ENCODE peak calls at places on chromosome 7, in ten cellular contexts. I is vagina; C is NCI-H1436; H is AG04450; W is iPS-NIHi11; R is mammary epithelial cell; G is activated T-cell treated with anti-CD3 and anti-CD28 coated beads for 24 hours; F is stimulated activated effector memory CD8-positive, alpha-beta T cell treated with anti-CD3 and anti-CD28 coated beads, Interleukin-12 subunit alpha, Interleukin-12 subunit beta, amount 100 ng/mL, for 72 hours; X is cardiac fibroblast; J is stimulated activated naive B cell treated with anti-CD40 and anti-IgM and Interleukin-4, amounts not matched to agents 10 μg/mL and 1 μg/mL and 100 μg/mL, for 72 hours. T is an unnamed sample.

GRCh38 chr7:142629588-142630260 is 119.5 kb upstream of the PRSS1 start:
- DNase-seq in I (no peak), C (no peak), H (no peak), W (no peak), R (no peak), G (no peak), F (no peak), X (peak), J (no peak), T (no peak)

GRCh38 chr7:47435889-47436312 is 146.0 kb downstream of the TNS3 start:
- DNase-seq in I (no peak), C (no peak), H (peak), W (peak), R (peak), G (no peak), F (no peak), X (peak), J (no peak), T (peak)

GRCh38 chr7:140404565-140405080 is 765 bp downstream of the RAB19 start:
- DNase-seq in I (no peak), C (no peak), H (no peak), W (no peak), R (no peak), G (no peak), F (no peak), X (no peak), J (no peak), T (no peak)

GRCh38 chr7:155090647-155091046 is 20.5 kb downstream of the HTR5A start:
- DNase-seq in I (no peak), C (no peak), H (no peak), W (no peak), R (peak), G (peak), F (peak), X (no peak), J (no peak), T (no peak)

GRCh38 chr7:68938151-68938550 is 660.1 kb upstream of the AUTS2 start:
- DNase-seq in I (no peak), C (no peak), H (no peak), W (no peak), R (no peak), G (no peak), F (no peak), X (no peak), J (no peak), T (no peak)

GRCh38 chr7:103988468-103989199 is 824 bp downstream of the RELN start:
- DNase-seq in I (no peak), C (no peak), H (no peak), W (peak), R (peak), G (no peak), F (no peak), X (peak), J (no peak), T (peak)

GRCh38 chr7:98167653-98168052 is 43.6 kb upstream of the BHLHA15 start:
- DNase-seq in I (no peak), C (no peak), H (no peak), W (no peak), R (no peak), G (no peak), F (no peak), X (no peak), J (no peak), T (no peak)

GRCh38 chr7:98470131-98470985 is 69.5 kb upstream of the BAIAP2L1 start:
- DNase-seq in I (no peak), C (no peak), H (no peak), W (peak), R (no peak), G (peak), F (peak), X (no peak), J (peak), T (peak)

GRCh38 chr7:30475580-30475979 is 3.0 kb downstream of the NOD1 start:
- DNase-seq in I (no peak), C (no peak), H (no peak), W (no peak), R (no peak), G (no peak), F (peak), X (no peak), J (no peak), T (no peak)

GRCh38 chr7:68629-69028 is 123.7 kb upstream of the FAM20C start:
- DNase-seq in I (no peak), C (no peak), H (no peak), W (no peak), R (no peak), G (no peak), F (no peak), X (no peak), J (no peak), T (peak)

GRCh38 chr7:105876964-105877601 is 684 bp upstream of the ATXN7L1 start:
- DNase-seq in I (no peak), C (peak), H (no peak), W (peak), R (peak), G (no peak), F (no peak), X (peak), J (no peak), T (peak)

GRCh38 chr7:47525066-47525623 is 56.8 kb downstream of the TNS3 start:
- DNase-seq in I (no peak), C (no peak), H (no peak), W (no peak), R (no peak), G (no peak), F (no peak), X (no peak), J (no peak), T (no peak)

GRCh38 chr7:82559203-82559805 is 115.7 kb upstream of the CACNA2D1 start:
- DNase-seq in I (no peak), C (peak), H (no peak), W (peak), R (peak), G (no peak), F (no peak), X (no peak), J (no peak), T (peak)

GRCh38 chr7:16399265-16399801 is 22.0 kb downstream of the CRPPA start:
- DNase-seq in I (no peak), C (no peak), H (no peak), W (no peak), R (no peak), G (no peak), F (no peak), X (peak), J (no peak), T (no peak)

GRCh38 chr7:2014391-2015241 is 218.1 kb downstream of the MAD1L1 start:
- DNase-seq in I (no peak), C (no peak), H (no peak), W (no peak), R (no peak), G (no peak), F (no peak), X (no peak), J (no peak), T (peak)

GRCh38 chr7:36080843-36081242 is 72.2 kb upstream of the EEPD1 start:
- DNase-seq in I (no peak), C (no peak), H (no peak), W (no peak), R (no peak), G (no peak), F (no peak), X (no peak), J (no peak), T (no peak)

GRCh38 chr7:66558660-66559465 is 69.8 kb upstream of the KCTD7 start:
- DNase-seq in I (no peak), C (no peak), H (no peak), W (peak), R (no peak), G (no peak), F (no peak), X (no peak), J (no peak), T (peak)

GRCh38 chr7:74512762-74513161 is 59.1 kb downstream of the GTF2IRD1 start:
- DNase-seq in I (no peak), C (no peak), H (no peak), W (no peak), R (no peak), G (no peak), F (no peak), X (no peak), J (no peak), T (no peak)

GRCh38 chr7:47491637-47492036 is 90.3 kb downstream of the TNS3 start:
- DNase-seq in I (no peak), C (no peak), H (no peak), W (no peak), R (no peak), G (no peak), F (no peak), X (no peak), J (no peak), T (no peak)

GRCh38 chr7:3880221-3880935 is 579.3 kb downstream of the SDK1 start:
- DNase-seq in I (no peak), C (no peak), H (no peak), W (no peak), R (no peak), G (no peak), F (no peak), X (no peak), J (no peak), T (peak)

GRCh38 chr7:159020987-159021386 is 123.7 kb downstream of the VIPR2 start:
- DNase-seq in I (no peak), C (no peak), H (no peak), W (peak), R (no peak), G (no peak), F (no peak), X (no peak), J (no peak), T (peak)

GRCh38 chr7:46603780-46604725 is 683.0 kb upstream of the IGFBP3 start:
- DNase-seq in I (peak), C (no peak), H (no peak), W (no peak), R (no peak), G (no peak), F (no peak), X (peak), J (no peak), T (no peak)

GRCh38 chr7:46133076-46133475 is 212.0 kb upstream of the IGFBP3 start:
- DNase-seq in I (no peak), C (no peak), H (no peak), W (no peak), R (no peak), G (no peak), F (no peak), X (no peak), J (no peak), T (no peak)

GRCh38 chr7:130490287-130490686 is 1.6 kb upstream of the MEST start:
- DNase-seq in I (no peak), C (no peak), H (no peak), W (peak), R (no peak), G (no peak), F (no peak), X (no peak), J (no peak), T (peak)

T was measured in H7.